ENCODE peak calls at places on chromosomes 2 and 18, in eight cellular contexts. F is hepatocyte, R is transverse colon, Q is K562, A is HCT116, T is uterus, O is OCI-LY7, K is HFF-Myc. L is an unnamed sample.

GRCh38 chr18:13429884-13430510 is 211.4 kb downstream of the LDLRAD4 start:
- DNase-seq in F (no peak), R (no peak), Q (no peak), A (no peak), T (no peak), O (no peak), K (no peak), L (no peak)

GRCh38 chr2:43397821-43398220 is 171.4 kb upstream of the ZFP36L2 start:
- DNase-seq in F (no peak), R (no peak), Q (no peak), A (no peak), T (no peak), O (no peak), K (no peak), L (no peak)

GRCh38 chr18:48834421-48835011 is 116.2 kb downstream of the SMAD7 start:
- DNase-seq in F (no peak), R (peak), Q (no peak), A (peak), T (peak), O (peak), K (peak), L (peak)

GRCh38 chr2:100392715-100393114 is 24.8 kb downstream of the CHST10 start:
- DNase-seq in F (no peak), R (no peak), Q (no peak), A (no peak), T (no peak), O (no peak), K (no peak), L (no peak)

GRCh38 chr2:128604045-128604444 is 285.4 kb upstream of the HS6ST1 start:
- DNase-seq in F (no peak), R (no peak), Q (no peak), A (no peak), T (no peak), O (no peak), K (no peak), L (peak)

GRCh38 chr18:61256291-61256690 is 76.9 kb upstream of the CDH20 start:
- DNase-seq in F (no peak), R (no peak), Q (no peak), A (no peak), T (no peak), O (no peak), K (no peak), L (no peak)

GRCh38 chr2:53422979-53423378 is 344.6 kb upstream of the CHAC2 start:
- DNase-seq in F (peak), R (peak), Q (peak), A (peak), T (no peak), O (peak), K (no peak), L (peak)

GRCh38 chr18:79383388-79384056 is 12.2 kb upstream of the NFATC1 start:
- DNase-seq in F (no peak), R (no peak), Q (no peak), A (no peak), T (no peak), O (no peak), K (no peak), L (no peak)

GRCh38 chr18:59697236-59697932 is at the start of gene CCBE1:
- DNase-seq in F (peak), R (peak), Q (peak), A (peak), T (peak), O (no peak), K (no peak), L (peak)

GRCh38 chr2:159073256-159073655 is 104.8 kb downstream of the TANC1 start:
- DNase-seq in F (no peak), R (no peak), Q (no peak), A (no peak), T (no peak), O (no peak), K (no peak), L (no peak)

GRCh38 chr2:129861666-129862288 is 117.7 kb upstream of the RAB6C start:
- DNase-seq in F (no peak), R (no peak), Q (no peak), A (no peak), T (no peak), O (no peak), K (no peak), L (no peak)

GRCh38 chr2:6846967-6847695 is 18.6 kb downstream of the CMPK2 start:
- DNase-seq in F (no peak), R (no peak), Q (peak), A (no peak), T (no peak), O (no peak), K (no peak), L (no peak)

GRCh38 chr2:196046123-196046917 is 22.3 kb downstream of the DNAH7 start:
- DNase-seq in F (no peak), R (no peak), Q (no peak), A (no peak), T (no peak), O (no peak), K (peak), L (no peak)

GRCh38 chr2:188776634-188777033 is 197.5 kb upstream of the COL3A1 start:
- DNase-seq in F (no peak), R (no peak), Q (no peak), A (peak), T (no peak), O (no peak), K (no peak), L (no peak)

GRCh38 chr2:197828464-197829135 is 24.2 kb downstream of the PLCL1 start:
- DNase-seq in F (no peak), R (no peak), Q (no peak), A (no peak), T (no peak), O (no peak), K (no peak), L (no peak)

GRCh38 chr2:37388074-37388473 is 43.6 kb downstream of the QPCT start:
- DNase-seq in F (peak), R (no peak), Q (no peak), A (no peak), T (no peak), O (no peak), K (no peak), L (no peak)

GRCh38 chr2:9741110-9741509 is 102.2 kb upstream of the TAF1B start:
- DNase-seq in F (no peak), R (no peak), Q (no peak), A (no peak), T (no peak), O (no peak), K (no peak), L (no peak)

GRCh38 chr2:124524155-124524910 is 499.2 kb downstream of the CNTNAP5 start:
- DNase-seq in F (no peak), R (no peak), Q (no peak), A (no peak), T (no peak), O (no peak), K (no peak), L (no peak)

GRCh38 chr2:20663196-20664070 is 3.5 kb upstream of the GDF7 start:
- DNase-seq in F (no peak), R (no peak), Q (no peak), A (no peak), T (no peak), O (no peak), K (no peak), L (no peak)

DNA sequence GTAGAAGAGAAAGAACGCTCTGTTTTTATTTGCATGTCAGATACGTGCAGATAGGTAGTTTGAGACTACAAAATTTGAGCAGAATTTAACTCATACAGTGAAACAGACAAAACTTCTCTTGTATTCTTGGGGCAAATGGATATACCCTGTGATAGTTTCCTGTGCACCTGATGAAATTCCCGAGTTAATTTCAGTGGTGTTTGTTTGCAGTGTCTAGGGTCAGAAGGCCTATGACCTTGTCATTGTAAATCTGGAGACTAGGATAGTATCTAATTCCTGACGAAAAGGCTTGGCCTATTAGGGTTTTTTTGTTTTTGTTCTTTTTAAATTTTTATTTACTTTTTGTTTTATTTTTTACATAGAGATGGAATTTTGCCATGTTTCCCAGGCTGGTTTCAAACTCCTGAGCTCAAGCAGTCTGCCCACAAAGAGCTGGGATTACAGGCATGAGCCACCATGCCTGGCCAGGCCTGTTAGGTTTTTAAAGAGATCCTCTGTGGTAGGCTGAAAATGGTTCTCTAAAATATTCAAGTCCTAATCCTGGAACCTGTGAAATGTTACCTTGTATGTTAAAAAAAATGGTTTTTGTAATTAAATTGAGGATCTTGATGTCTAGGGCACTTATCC is 17.6 kb downstream of the LCLAT1 start:
- DNase-seq in F (no peak), R (no peak), Q (no peak), A (no peak), T (no peak), O (no peak), K (no peak), L (no peak)
- H3K4me3 ChIP-seq in F (no peak), R (no peak), Q (no peak), A (no peak), T (no peak), O (no peak), K (no peak), L (no peak)

DNA sequence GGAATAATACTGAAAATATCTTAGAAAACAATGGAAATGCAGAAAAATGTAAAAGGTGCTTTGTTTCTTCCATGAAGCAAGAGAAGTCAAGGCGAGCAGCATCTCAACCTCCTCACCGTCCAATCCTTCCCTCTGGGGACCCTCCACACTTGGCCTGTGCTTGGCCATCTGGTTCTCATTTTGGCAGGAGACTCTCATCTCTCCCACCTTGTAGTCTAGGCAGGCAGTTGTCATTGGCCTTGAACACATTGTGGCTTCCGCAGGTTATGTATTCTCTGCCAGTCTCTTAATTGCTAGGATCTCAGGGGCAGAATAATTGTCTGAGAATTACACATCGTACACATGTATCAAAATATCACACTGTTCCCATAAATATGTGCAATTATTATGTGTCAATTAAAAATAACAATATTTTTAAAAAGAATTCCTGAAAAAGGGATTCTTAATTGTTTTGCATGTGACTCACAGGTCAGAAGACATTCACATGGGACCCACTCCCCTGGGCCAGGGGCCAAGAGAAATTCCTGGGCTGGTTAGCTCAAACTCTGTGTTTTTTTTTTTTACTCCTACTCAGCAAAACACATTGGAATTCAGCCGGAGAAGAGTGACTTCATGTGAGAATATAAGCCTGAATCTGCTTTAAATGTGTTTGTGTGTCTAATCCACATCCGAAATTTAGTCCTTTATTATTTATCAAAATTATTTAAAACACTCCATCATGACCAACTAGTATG is 14.0 kb upstream of the ANKRD62 start:
- DNase-seq in F (no peak), R (no peak), Q (no peak), A (no peak), T (peak), O (no peak), K (no peak), L (no peak)
- H3K4me3 ChIP-seq in F (no peak), R (no peak), Q (no peak), A (no peak), T (no peak), O (no peak), K (no peak), L (no peak)

GRCh38 chr2:152694161-152694661 is 23.1 kb downstream of the PRPF40A start:
- DNase-seq in F (peak), R (no peak), Q (no peak), A (no peak), T (no peak), O (peak), K (no peak), L (no peak)
- H3K4me3 ChIP-seq in F (no peak), R (no peak), Q (no peak), A (no peak), T (no peak), O (no peak), K (no peak), L (no peak)

GRCh38 chr2:227406177-227407031 is 18.7 kb upstream of the SCYGR1 start:
- DNase-seq in F (peak), R (peak), Q (peak), A (peak), T (peak), O (peak), K (peak), L (peak)
- H3K4me3 ChIP-seq in F (no peak), R (no peak), Q (no peak), A (no peak), T (no peak), O (no peak), K (no peak), L (no peak)

GRCh38 chr2:162316590-162316989 is 1.9 kb downstream of the IFIH1 start:
- DNase-seq in F (no peak), R (no peak), Q (no peak), A (no peak), T (no peak), O (no peak), K (no peak), L (no peak)
- H3K4me3 ChIP-seq in F (no peak), R (no peak), Q (no peak), A (no peak), T (no peak), O (peak), K (no peak), L (no peak)

L was measured in mucosa of descending colon.